ENCODE peak calls at places on chromosomes 5 and 9, in six cellular contexts. One of them, this sample, is unnamed.

GRCh38 chr9:92163276-92163675 is 48.1 kb upstream of the SPTLC1 start:
- DNase-seq in hepatocyte: no peak
- DNase-seq in Peyer's patch: no peak
- DNase-seq in right atrium auricular region: no peak
- DNase-seq in vagina: peak; percentile 60
- DNase-seq in H1: no peak
- DNase-seq in this sample: no peak

GRCh38 chr5:65742565-65743231 is 20.7 kb downstream of the NLN start:
- DNase-seq in H1: no peak
- DNase-seq in hepatocyte: peak; percentile 73
- DNase-seq in vagina: no peak
- DNase-seq in Peyer's patch: no peak
- DNase-seq in right atrium auricular region: no peak
- DNase-seq in this sample: no peak

GRCh38 chr5:11997942-11998341 is 93.7 kb upstream of the CTNND2 start:
- DNase-seq in H1: no peak
- DNase-seq in vagina: no peak
- DNase-seq in hepatocyte: no peak
- DNase-seq in Peyer's patch: no peak
- DNase-seq in right atrium auricular region: no peak
- DNase-seq in this sample: no peak

GRCh38 chr5:113059232-113059805 is 82.7 kb downstream of the DCP2 start:
- DNase-seq in vagina: no peak
- DNase-seq in hepatocyte: no peak
- DNase-seq in right atrium auricular region: no peak
- DNase-seq in H1: no peak
- DNase-seq in Peyer's patch: no peak
- DNase-seq in this sample: peak; percentile 12

GRCh38 chr5:89275206-89275605 is 392.2 kb upstream of the MEF2C start:
- DNase-seq in vagina: no peak
- DNase-seq in hepatocyte: no peak
- DNase-seq in right atrium auricular region: no peak
- DNase-seq in H1: no peak
- DNase-seq in Peyer's patch: no peak
- DNase-seq in this sample: no peak

GRCh38 chr9:98401140-98402025 is 145.9 kb upstream of the TBC1D2 start:
- DNase-seq in right atrium auricular region: no peak
- DNase-seq in hepatocyte: peak; percentile 38
- DNase-seq in H1: no peak
- DNase-seq in vagina: no peak
- DNase-seq in Peyer's patch: no peak
- DNase-seq in this sample: no peak

GRCh38 chr5:14465086-14465485 is 116.5 kb upstream of the OTULINL start:
- DNase-seq in hepatocyte: no peak
- DNase-seq in Peyer's patch: no peak
- DNase-seq in vagina: no peak
- DNase-seq in H1: no peak
- DNase-seq in right atrium auricular region: no peak
- DNase-seq in this sample: no peak

GRCh38 chr5:178385472-178385853 is 152.9 kb upstream of the PHYKPL start:
- DNase-seq in hepatocyte: no peak
- DNase-seq in Peyer's patch: peak; percentile 20
- DNase-seq in H1: no peak
- DNase-seq in right atrium auricular region: no peak
- DNase-seq in vagina: no peak
- DNase-seq in this sample: no peak

GRCh38 chr9:107465467-107466451 is 23.8 kb downstream of the KLF4 start:
- DNase-seq in hepatocyte: peak; percentile 90
- DNase-seq in H1: no peak
- DNase-seq in right atrium auricular region: peak; percentile 81
- DNase-seq in vagina: no peak
- DNase-seq in Peyer's patch: peak; percentile 85
- DNase-seq in this sample: peak; percentile 19

GRCh38 chr9:114813717-114814418 is 8.0 kb upstream of the TNFSF15 start:
- DNase-seq in Peyer's patch: no peak
- DNase-seq in hepatocyte: no peak
- DNase-seq in right atrium auricular region: no peak
- DNase-seq in vagina: no peak
- DNase-seq in H1: no peak
- DNase-seq in this sample: no peak

GRCh38 chr5:87302061-87302460 is 34.4 kb downstream of the RASA1 start:
- DNase-seq in Peyer's patch: no peak
- DNase-seq in H1: no peak
- DNase-seq in vagina: no peak
- DNase-seq in right atrium auricular region: no peak
- DNase-seq in hepatocyte: no peak
- DNase-seq in this sample: no peak

GRCh38 chr5:9337908-9338307 is 208.0 kb downstream of the SEMA5A start:
- DNase-seq in right atrium auricular region: no peak
- DNase-seq in vagina: no peak
- DNase-seq in hepatocyte: peak; percentile 32
- DNase-seq in H1: no peak
- DNase-seq in Peyer's patch: no peak
- DNase-seq in this sample: no peak

GRCh38 chr5:134659456-134659855 is 10.9 kb downstream of the SEC24A start:
- DNase-seq in right atrium auricular region: no peak
- DNase-seq in vagina: no peak
- DNase-seq in H1: no peak
- DNase-seq in hepatocyte: no peak
- DNase-seq in Peyer's patch: no peak
- DNase-seq in this sample: no peak

GRCh38 chr9:83111169-83111568 is 48.2 kb upstream of the RASEF start:
- DNase-seq in right atrium auricular region: no peak
- DNase-seq in H1: no peak
- DNase-seq in hepatocyte: no peak
- DNase-seq in Peyer's patch: no peak
- DNase-seq in vagina: no peak
- DNase-seq in this sample: no peak

GRCh38 chr9:37300620-37301368 is 121.7 kb upstream of the GRHPR start:
- DNase-seq in hepatocyte: peak; percentile 10
- DNase-seq in vagina: no peak
- DNase-seq in right atrium auricular region: no peak
- DNase-seq in H1: no peak
- DNase-seq in Peyer's patch: no peak
- DNase-seq in this sample: no peak

GRCh38 chr9:133199648-133200321 is 9.3 kb downstream of the OBP2B start:
- DNase-seq in Peyer's patch: no peak
- DNase-seq in vagina: no peak
- DNase-seq in hepatocyte: no peak
- DNase-seq in H1: no peak
- DNase-seq in right atrium auricular region: no peak
- DNase-seq in this sample: no peak

GRCh38 chr9:450057-450456 is 235.4 kb downstream of the DOCK8 start:
- DNase-seq in H1: no peak
- DNase-seq in right atrium auricular region: no peak
- DNase-seq in Peyer's patch: no peak
- DNase-seq in hepatocyte: no peak
- DNase-seq in vagina: no peak
- DNase-seq in this sample: no peak
- H3K27ac ChIP-seq in H1: no peak overlapping the region
- H3K27ac ChIP-seq in right atrium auricular region: no peak overlapping the region
- H3K27ac ChIP-seq in Peyer's patch: no peak overlapping the region
- H3K27ac ChIP-seq in hepatocyte: no peak overlapping the region
- H3K27ac ChIP-seq in vagina: no peak overlapping the region
- H3K27ac ChIP-seq in this sample: no peak overlapping the region

DNA sequence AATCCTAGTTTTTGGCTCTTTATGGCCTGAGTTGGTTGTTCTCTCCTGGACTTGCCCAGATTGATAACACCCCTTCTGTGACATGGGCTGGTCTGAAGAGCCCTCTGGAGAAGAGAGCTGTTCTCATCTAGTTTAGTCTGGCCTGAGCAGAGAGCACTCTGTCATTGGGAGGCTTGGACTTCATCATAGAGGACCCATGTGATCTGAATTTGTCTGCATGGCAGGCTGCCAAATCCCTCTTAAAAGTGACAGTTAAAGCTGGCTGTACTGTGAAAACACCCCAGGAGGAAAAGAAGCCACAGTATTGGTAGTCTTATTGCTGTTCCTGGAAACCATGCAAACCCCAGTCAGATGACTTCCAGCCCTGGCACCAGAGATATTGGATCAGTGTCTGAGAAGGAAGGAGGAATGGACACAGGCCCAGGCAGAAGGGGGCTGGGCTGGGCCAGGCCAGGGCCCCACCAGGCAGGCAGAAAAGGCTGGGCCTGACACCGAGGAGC is 3.7 kb upstream of the WDR31 start:
- DNase-seq in H1: no peak
- DNase-seq in right atrium auricular region: peak; percentile 92
- DNase-seq in Peyer's patch: no peak
- DNase-seq in vagina: no peak
- DNase-seq in hepatocyte: peak; percentile 84
- DNase-seq in this sample: peak; percentile 54
- H3K27ac ChIP-seq in H1: no peak overlapping the region
- H3K27ac ChIP-seq in right atrium auricular region: peak overlapping the region; percentile 76
- H3K27ac ChIP-seq in Peyer's patch: no peak overlapping the region
- H3K27ac ChIP-seq in vagina: peak overlapping the region; percentile 56
- H3K27ac ChIP-seq in hepatocyte: peak overlapping the region; percentile 87
- H3K27ac ChIP-seq in this sample: peak overlapping the region; percentile 47

GRCh38 chr5:96022971-96023370 is 61.3 kb upstream of the ELL2 start:
- DNase-seq in Peyer's patch: no peak
- DNase-seq in hepatocyte: no peak
- DNase-seq in H1: no peak
- DNase-seq in vagina: no peak
- DNase-seq in right atrium auricular region: no peak
- DNase-seq in this sample: no peak

GRCh38 chr5:96026334-96027065 is 64.8 kb upstream of the ELL2 start:
- DNase-seq in H1: no peak
- DNase-seq in hepatocyte: no peak
- DNase-seq in right atrium auricular region: no peak
- DNase-seq in Peyer's patch: no peak
- DNase-seq in vagina: no peak
- DNase-seq in this sample: no peak

GRCh38 chr5:96017951-96018350 is 56.3 kb upstream of the ELL2 start:
- DNase-seq in vagina: no peak
- DNase-seq in H1: no peak
- DNase-seq in Peyer's patch: no peak
- DNase-seq in hepatocyte: peak; percentile 49
- DNase-seq in right atrium auricular region: no peak
- DNase-seq in this sample: no peak

GRCh38 chr5:96024683-96025475 is 63.2 kb upstream of the ELL2 start:
- DNase-seq in Peyer's patch: no peak
- DNase-seq in right atrium auricular region: no peak
- DNase-seq in H1: no peak
- DNase-seq in hepatocyte: no peak
- DNase-seq in vagina: no peak
- DNase-seq in this sample: no peak

GRCh38 chr5:96023518-96023917 is 61.9 kb upstream of the ELL2 start:
- DNase-seq in hepatocyte: no peak
- DNase-seq in H1: no peak
- DNase-seq in right atrium auricular region: no peak
- DNase-seq in Peyer's patch: no peak
- DNase-seq in vagina: no peak
- DNase-seq in this sample: no peak
- H3K27ac ChIP-seq in hepatocyte: peak overlapping the region; percentile 14
- H3K27ac ChIP-seq in H1: no peak overlapping the region
- H3K27ac ChIP-seq in right atrium auricular region: no peak overlapping the region
- H3K27ac ChIP-seq in Peyer's patch: no peak overlapping the region
- H3K27ac ChIP-seq in vagina: no peak overlapping the region
- H3K27ac ChIP-seq in this sample: no peak overlapping the region

DNA sequence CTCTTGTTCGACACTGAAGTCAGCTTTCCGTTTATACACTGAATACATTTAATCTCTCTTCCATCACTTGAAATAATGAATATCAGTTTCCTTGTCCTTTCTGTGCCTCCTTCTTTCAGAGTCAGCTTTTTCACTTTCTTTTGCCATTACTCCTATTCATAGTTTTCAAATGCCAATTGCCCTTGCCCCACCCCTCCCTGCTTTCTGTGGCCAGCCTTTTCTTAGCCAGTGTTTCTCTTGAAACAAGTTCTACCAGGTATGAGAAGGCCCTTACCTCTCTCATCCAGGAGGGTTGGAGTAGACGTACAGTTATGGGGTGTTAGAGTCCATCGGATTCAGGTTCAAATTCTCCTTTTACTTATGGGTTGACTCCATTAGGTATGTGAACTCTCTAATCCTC is 574.7 kb upstream of the SEMA6A start:
- DNase-seq in vagina: no peak
- DNase-seq in hepatocyte: no peak
- DNase-seq in H1: no peak
- DNase-seq in Peyer's patch: no peak
- DNase-seq in right atrium auricular region: no peak
- DNase-seq in this sample: no peak
- H3K27ac ChIP-seq in vagina: no peak overlapping the region
- H3K27ac ChIP-seq in hepatocyte: no peak overlapping the region
- H3K27ac ChIP-seq in H1: no peak overlapping the region
- H3K27ac ChIP-seq in Peyer's patch: no peak overlapping the region
- H3K27ac ChIP-seq in right atrium auricular region: no peak overlapping the region
- H3K27ac ChIP-seq in this sample: no peak overlapping the region

DNA sequence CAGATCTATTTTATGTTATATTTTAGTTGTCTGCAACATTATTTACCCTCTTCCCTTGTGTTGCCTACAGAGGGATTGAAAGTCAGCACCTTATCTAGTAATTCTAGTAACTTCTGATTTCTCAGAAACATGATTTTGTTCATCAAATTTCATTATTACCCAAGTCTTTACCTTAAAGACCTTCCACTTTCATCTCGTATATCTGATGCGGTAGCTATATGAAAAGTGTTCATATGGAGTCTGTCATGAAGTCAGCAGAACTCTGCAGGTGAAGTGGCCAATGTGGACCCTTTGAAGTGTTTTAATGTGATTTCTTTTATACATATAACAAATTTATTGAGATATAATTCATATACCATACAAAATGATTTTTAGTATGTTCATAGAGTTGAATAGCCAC is 40.0 kb downstream of the SLC44A1 start:
- DNase-seq in vagina: no peak
- DNase-seq in H1: no peak
- DNase-seq in Peyer's patch: no peak
- DNase-seq in hepatocyte: no peak
- DNase-seq in right atrium auricular region: no peak
- DNase-seq in this sample: no peak
- H3K27ac ChIP-seq in vagina: no peak overlapping the region
- H3K27ac ChIP-seq in H1: no peak overlapping the region
- H3K27ac ChIP-seq in Peyer's patch: no peak overlapping the region
- H3K27ac ChIP-seq in hepatocyte: no peak overlapping the region
- H3K27ac ChIP-seq in right atrium auricular region: no peak overlapping the region
- H3K27ac ChIP-seq in this sample: no peak overlapping the region

DNA sequence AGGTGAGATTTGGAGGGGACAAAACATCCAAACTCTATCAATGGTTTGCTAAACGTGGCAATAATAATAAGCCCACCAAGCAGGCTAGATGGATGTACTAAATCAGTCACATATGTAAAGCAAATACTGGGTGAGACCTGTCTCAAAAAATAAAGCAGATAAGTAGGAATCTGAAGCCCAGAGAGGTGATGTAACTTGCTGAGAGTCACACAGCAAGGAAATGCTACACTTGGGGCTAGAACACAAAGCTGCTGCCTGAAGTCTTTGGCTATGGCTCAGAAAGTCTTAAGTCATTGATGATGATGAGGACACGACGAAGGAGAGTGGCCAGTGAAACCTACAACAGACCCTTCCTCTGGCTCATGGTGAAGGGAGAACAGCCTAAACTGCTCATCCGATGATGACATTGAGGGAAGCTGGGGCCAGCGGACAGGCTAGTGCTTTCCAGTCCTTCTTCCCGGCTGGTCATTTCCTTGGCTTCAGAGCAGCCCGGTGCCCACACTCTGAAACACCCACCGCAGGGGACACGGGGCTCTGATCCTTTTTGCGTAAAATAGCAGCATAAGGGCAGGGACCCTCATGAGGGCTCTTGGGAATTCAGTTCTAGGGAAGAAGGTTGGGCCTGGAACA is 14.1 kb downstream of the DUSP1 start:
- DNase-seq in H1: no peak
- DNase-seq in vagina: no peak
- DNase-seq in Peyer's patch: no peak
- DNase-seq in right atrium auricular region: no peak
- DNase-seq in hepatocyte: no peak
- DNase-seq in this sample: no peak
- H3K27ac ChIP-seq in H1: no peak overlapping the region
- H3K27ac ChIP-seq in vagina: peak overlapping the region; percentile 74
- H3K27ac ChIP-seq in Peyer's patch: no peak overlapping the region
- H3K27ac ChIP-seq in right atrium auricular region: no peak overlapping the region
- H3K27ac ChIP-seq in hepatocyte: no peak overlapping the region
- H3K27ac ChIP-seq in this sample: no peak overlapping the region

This sample was measured in substantia nigra.